ENCODE peak calls at places on chromosomes 6 and 20, in eight cellular contexts. W, D, E, F, Y, Q, V and J are unnamed samples.

GRCh38 chr6:169766232-169766631 is 14.8 kb downstream of the ERMARD start:
- DNase-seq in Q (no peak), F (no peak), Y (no peak), W (no peak), D (no peak), E (no peak), V (no peak), J (no peak)

GRCh38 chr20:46977204-46977603 is 82.6 kb downstream of the EYA2 start:
- DNase-seq in V (no peak), Q (no peak), E (no peak), W (no peak), F (no peak), D (no peak), Y (peak), J (no peak)

GRCh38 chr6:53712078-53712477 is 46.5 kb upstream of the KLHL31 start:
- DNase-seq in V (no peak), F (no peak), Q (no peak), Y (no peak), W (no peak), E (no peak), D (no peak), J (no peak)

GRCh38 chr20:56634307-56634706 is 5.2 kb downstream of the TFAP2C start:
- DNase-seq in D (no peak), W (no peak), E (no peak), V (no peak), Y (no peak), F (no peak), Q (no peak), J (no peak)

GRCh38 chr6:41122373-41122772 is 31.8 kb downstream of the TREML1 start:
- DNase-seq in V (no peak), F (no peak), E (no peak), D (no peak), Y (no peak), W (no peak), Q (no peak), J (no peak)

GRCh38 chr6:143498428-143498827 is 13.1 kb downstream of the FUCA2 start:
- DNase-seq in W (no peak), F (no peak), Q (peak), D (no peak), V (no peak), Y (no peak), E (no peak), J (no peak)

GRCh38 chr20:46332373-46333135 is 24.3 kb upstream of the CDH22 start:
- DNase-seq in D (no peak), E (no peak), Q (peak), W (no peak), V (no peak), Y (no peak), F (no peak), J (no peak)

GRCh38 chr6:148599967-148600426 is 146.8 kb upstream of the UST start:
- DNase-seq in D (no peak), Q (no peak), Y (no peak), F (no peak), E (peak), V (no peak), W (no peak), J (no peak)

GRCh38 chr6:46808806-46809205 is 15.6 kb downstream of the MEP1A start:
- DNase-seq in W (no peak), Q (no peak), F (no peak), Y (no peak), V (no peak), E (no peak), D (no peak), J (no peak)

GRCh38 chr6:111874030-111874425 is 776 bp upstream of the FYN start:
- DNase-seq in V (peak), Q (peak), D (peak), W (no peak), F (no peak), E (no peak), Y (no peak), J (peak)

GRCh38 chr20:2387180-2387577 is 6.5 kb downstream of the TGM6 start:
- DNase-seq in Q (peak), D (peak), V (no peak), Y (peak), F (no peak), W (peak), E (peak), J (peak)

GRCh38 chr6:41371992-41372525 is 36.7 kb downstream of the NCR2 start:
- DNase-seq in Q (no peak), E (no peak), Y (no peak), D (no peak), F (no peak), V (peak), W (no peak), J (no peak)

GRCh38 chr20:34324541-34324940 is 21.4 kb upstream of the AHCY start:
- DNase-seq in W (no peak), Q (no peak), E (no peak), Y (no peak), V (no peak), F (no peak), D (peak), J (no peak)

GRCh38 chr20:46215913-46216707 is 92.2 kb downstream of the CDH22 start:
- DNase-seq in Q (peak), D (peak), F (no peak), V (peak), W (peak), Y (no peak), E (peak), J (peak)

GRCh38 chr20:3753098-3753497 is 14.5 kb downstream of the ADISSP start:
- DNase-seq in W (peak), D (peak), E (peak), F (no peak), Y (no peak), V (peak), Q (peak), J (peak)

GRCh38 chr20:2151805-2152727 is 50.4 kb downstream of the STK35 start:
- DNase-seq in E (no peak), V (no peak), W (peak), F (no peak), Q (no peak), D (no peak), Y (no peak), J (no peak)

GRCh38 chr6:105459049-105459448 is 56.2 kb upstream of the PREP start:
- DNase-seq in V (no peak), Y (no peak), Q (no peak), F (no peak), W (no peak), E (no peak), D (peak), J (no peak)

GRCh38 chr6:27239258-27239657 is 8.2 kb upstream of the PRSS16 start:
- DNase-seq in W (no peak), E (no peak), V (no peak), D (no peak), Y (no peak), F (no peak), Q (no peak), J (no peak)

DNA sequence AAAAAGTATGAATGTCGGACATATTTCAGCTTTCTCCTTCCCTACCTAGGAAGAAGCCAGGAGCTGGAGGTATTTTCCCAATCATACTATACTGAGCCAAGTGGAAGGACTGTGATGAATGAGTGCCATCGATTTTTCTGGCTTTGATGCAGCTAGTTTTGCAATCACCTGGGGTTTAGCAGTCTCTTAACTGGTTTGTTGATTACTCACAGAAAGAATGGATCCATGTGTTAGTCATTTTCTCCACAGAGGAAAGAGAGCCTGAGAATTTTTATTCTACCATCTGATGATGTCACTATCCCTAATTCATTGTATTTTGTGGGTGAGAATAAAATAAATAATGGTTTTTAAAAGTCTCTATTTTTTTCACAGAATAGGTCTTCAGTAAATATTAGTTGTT is 282.8 kb upstream of the RNF217 start:
- DNase-seq in F (no peak), W (no peak), Y (no peak), V (no peak), E (no peak), D (no peak), Q (no peak), J (no peak)
- TF ChIP-seq POLR2A in F (no peak), W (no peak), Y (no peak), V (no peak), E (no peak), D (no peak), Q (no peak), J (no peak)

GRCh38 chr20:50837532-50838321 is 42.9 kb downstream of the BCAS4 start:
- DNase-seq in F (no peak), Y (no peak), Q (no peak), V (no peak), D (no peak), W (no peak), E (no peak), J (peak)
- TF ChIP-seq POLR2A in F (no peak), Y (no peak), Q (no peak), V (no peak), D (no peak), W (no peak), E (no peak), J (no peak)

GRCh38 chr6:352474-352873 is 39.1 kb upstream of the IRF4 start:
- DNase-seq in Y (no peak), D (no peak), E (no peak), W (no peak), Q (no peak), F (no peak), V (no peak), J (no peak)
- TF ChIP-seq POLR2A in Y (no peak), D (no peak), E (no peak), W (no peak), Q (no peak), F (no peak), V (no peak), J (no peak)

GRCh38 chr20:44704551-44704971 is 10.6 kb upstream of the CCN5 start:
- DNase-seq in V (peak), E (no peak), Q (peak), F (no peak), Y (no peak), W (no peak), D (no peak), J (no peak)

GRCh38 chr20:44702776-44703175 is 12.4 kb upstream of the CCN5 start:
- DNase-seq in D (peak), E (no peak), F (peak), V (peak), W (no peak), Q (peak), Y (peak), J (no peak)

GRCh38 chr20:44701889-44702288 is 13.3 kb upstream of the CCN5 start:
- DNase-seq in W (no peak), D (no peak), V (no peak), F (no peak), Q (no peak), E (no peak), Y (peak), J (no peak)

GRCh38 chr20:44703956-44704488 is 11.1 kb upstream of the CCN5 start:
- DNase-seq in Y (no peak), V (no peak), Q (no peak), W (no peak), D (no peak), E (no peak), F (no peak), J (no peak)

DNA sequence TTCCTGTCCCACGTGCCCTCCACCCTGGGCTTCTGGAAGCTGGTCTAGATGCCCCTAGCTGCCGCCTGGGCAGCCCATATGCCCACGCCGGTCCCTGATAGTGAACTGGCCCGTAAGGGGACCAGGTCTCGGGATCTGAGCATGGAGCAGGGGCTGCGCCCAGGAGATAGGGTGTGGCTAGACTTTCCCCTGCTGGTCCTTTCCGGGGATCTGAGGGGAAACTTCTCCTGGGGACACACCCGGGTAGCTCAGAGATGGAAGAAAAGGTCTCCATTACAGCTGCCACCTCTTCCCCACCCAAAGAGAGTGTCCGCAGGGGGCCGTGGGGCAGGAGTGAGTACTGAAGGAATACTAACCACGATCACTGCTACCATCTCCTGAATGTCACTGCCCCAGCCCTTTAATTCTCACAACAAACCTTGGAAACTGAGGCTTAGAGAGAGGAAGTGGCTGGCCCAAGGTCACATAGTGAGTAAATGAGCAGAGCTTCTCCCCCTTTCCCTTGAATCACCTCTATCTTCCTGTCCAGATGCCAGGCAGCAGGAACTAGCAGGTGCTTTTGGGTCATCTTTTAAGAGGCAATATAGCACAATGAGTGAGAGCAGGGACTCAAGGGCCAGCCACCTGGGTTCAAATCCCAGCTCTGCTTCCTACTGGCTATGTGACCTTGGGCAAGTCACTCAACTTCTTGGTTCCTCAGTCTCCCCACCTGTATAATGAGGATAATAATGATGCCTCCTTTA is 11.8 kb upstream of the CCN5 start:
- DNase-seq in F (no peak), W (no peak), V (peak), Q (no peak), D (peak), Y (no peak), E (no peak), J (no peak)
- TF ChIP-seq POLR2A in F (no peak), W (no peak), V (no peak), Q (no peak), D (no peak), Y (no peak), E (no peak), J (no peak)

GRCh38 chr6:149863846-149864577 is at the start of gene LRP11:
- DNase-seq in W (peak), Y (peak), Q (peak), F (peak), V (peak), E (peak), D (peak), J (peak)
- TF ChIP-seq POLR2A in W (peak), Y (no peak), Q (no peak), F (no peak), V (peak), E (no peak), D (peak), J (peak)

GRCh38 chr6:165092881-165093595 is 216.4 kb downstream of the C6orf118 start:
- DNase-seq in Y (no peak), V (no peak), D (no peak), W (no peak), Q (no peak), E (no peak), F (no peak), J (no peak)

GRCh38 chr6:165096868-165097267 is 212.5 kb downstream of the C6orf118 start:
- DNase-seq in V (no peak), Q (no peak), W (no peak), E (no peak), Y (no peak), F (no peak), D (no peak), J (no peak)

GRCh38 chr6:165096209-165096608 is 213.2 kb downstream of the C6orf118 start:
- DNase-seq in E (no peak), Q (no peak), Y (no peak), W (no peak), V (no peak), D (no peak), F (no peak), J (no peak)

DNA sequence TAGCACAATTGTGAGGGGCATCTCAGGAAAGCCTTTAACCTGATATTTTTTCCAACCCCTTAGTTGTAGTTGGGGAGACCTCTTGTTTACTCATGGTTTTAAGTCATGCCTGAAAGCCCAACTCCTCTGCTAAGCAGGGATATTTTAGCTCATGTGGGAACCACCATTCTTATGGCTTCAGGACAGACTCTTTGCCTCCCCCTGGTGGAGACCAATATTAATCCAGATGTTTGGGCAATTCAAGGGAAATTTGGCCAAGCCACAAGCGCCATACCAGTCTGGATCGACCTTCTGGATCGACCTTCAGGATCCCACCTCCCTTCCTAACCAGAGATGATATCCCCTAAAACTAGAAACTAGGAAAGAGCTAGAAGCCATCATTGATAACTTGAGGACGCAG is 211.2 kb downstream of the C6orf118 start:
- DNase-seq in V (no peak), E (no peak), D (no peak), Y (no peak), Q (peak), W (no peak), F (no peak), J (no peak)
- TF ChIP-seq POLR2A in V (no peak), E (no peak), D (no peak), Y (no peak), Q (no peak), W (no peak), F (no peak), J (no peak)

DNA sequence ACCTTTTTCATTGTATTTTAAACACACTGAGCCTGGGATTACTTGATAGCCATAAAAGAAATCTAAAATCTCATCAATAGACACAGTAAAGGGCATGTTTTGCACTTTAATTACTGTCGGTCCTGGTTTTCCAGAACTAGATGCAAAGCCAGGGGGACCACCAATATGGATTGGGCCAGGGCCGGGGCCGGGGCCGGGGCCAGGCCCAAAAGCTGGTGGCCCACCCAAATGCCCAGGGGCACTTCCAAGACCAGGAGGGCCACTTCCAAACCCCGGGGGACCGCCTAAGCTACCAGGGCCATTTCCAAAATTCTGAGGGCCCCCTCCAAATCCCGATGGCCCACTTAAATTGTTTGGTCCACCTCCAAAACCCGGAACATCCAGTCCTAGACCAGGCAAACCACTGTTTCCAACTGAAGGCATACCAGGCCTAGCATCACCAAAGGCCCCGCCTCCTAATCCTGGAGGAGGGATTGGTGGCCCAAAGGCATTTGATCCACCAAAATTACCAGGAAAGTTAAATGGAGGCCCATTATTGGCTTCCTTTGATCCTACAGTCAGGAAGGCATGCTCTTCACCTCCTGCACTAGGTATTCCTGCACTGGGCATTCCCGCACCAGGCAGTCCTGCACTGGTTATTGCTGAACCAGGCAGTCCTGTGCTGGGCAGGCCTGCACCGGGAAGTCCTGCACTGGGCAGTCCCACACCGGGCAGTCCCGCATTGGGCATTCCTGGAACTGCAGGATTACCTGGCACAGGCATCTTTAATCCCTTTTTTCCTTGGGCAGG is 11.9 kb downstream of the CPNE1 start:
- DNase-seq in Y (no peak), D (no peak), Q (no peak), W (no peak), E (no peak), V (no peak), F (no peak), J (no peak)
- TF ChIP-seq POLR2A in Y (no peak), D (peak), Q (no peak), W (no peak), E (peak), V (no peak), F (no peak), J (no peak)

GRCh38 chr20:39990692-39991091 is 698.3 kb downstream of the MAFB start:
- DNase-seq in D (no peak), V (no peak), W (no peak), F (no peak), Q (no peak), E (no peak), Y (no peak), J (no peak)
- TF ChIP-seq POLR2A in D (no peak), V (no peak), W (no peak), F (no peak), Q (no peak), E (no peak), Y (no peak), J (no peak)

GRCh38 chr6:158571826-158572652 is 12.1 kb downstream of the TMEM181 start:
- DNase-seq in Y (peak), Q (no peak), F (no peak), W (no peak), E (peak), D (no peak), V (peak), J (peak)
- TF ChIP-seq POLR2A in Y (no peak), Q (no peak), F (no peak), W (no peak), E (no peak), D (no peak), V (no peak), J (no peak)